ENCODE peak calls at places on chromosomes 16 and 17, in eight cellular contexts. H is activated CD4-positive, CD25-positive, alpha-beta regulatory T cell; I is activated CD4-positive, alpha-beta T cell treated with anti-CD3 and anti-CD28 coated beads, Interleukin-2, amount 50 U/mL, for 48 hours; K is bronchial epithelial cell; P is cardiac fibroblast; L is RCC 7860; M is lung; N is Peyer's patch. R is an unnamed sample.

GRCh38 chr16:85376292-85377095 is 236.6 kb upstream of the GSE1 start:
- DNase-seq in H (no peak), I (no peak), K (no peak), P (no peak), L (no peak), M (no peak), N (no peak), R (no peak)

GRCh38 chr16:10895053-10895946 is 18.3 kb downstream of the CIITA start:
- DNase-seq in H (no peak), I (peak), K (no peak), P (peak), L (no peak), M (no peak), N (peak), R (no peak)

GRCh38 chr17:54013117-54013516 is 190.4 kb downstream of the KIF2B start:
- DNase-seq in H (no peak), I (no peak), K (no peak), P (no peak), L (no peak), M (no peak), N (no peak), R (no peak)

GRCh38 chr16:22189473-22190168 is 16.5 kb upstream of the EEF2K start:
- DNase-seq in H (peak), I (peak), K (peak), P (peak), L (peak), M (no peak), N (peak), R (no peak)

GRCh38 chr16:242281-242680 is 7.7 kb downstream of the FAM234A start:
- DNase-seq in H (no peak), I (no peak), K (no peak), P (no peak), L (no peak), M (no peak), N (no peak), R (no peak)

GRCh38 chr17:8965394-8966168 is at the start of gene PIK3R5:
- DNase-seq in H (peak), I (peak), K (no peak), P (no peak), L (no peak), M (peak), N (peak), R (peak)

GRCh38 chr16:88633684-88634140 is 4.7 kb upstream of the IL17C start:
- DNase-seq in H (no peak), I (peak), K (peak), P (peak), L (peak), M (no peak), N (peak), R (peak)

GRCh38 chr17:15971882-15972281 is 27.0 kb downstream of the ADORA2B start:
- DNase-seq in H (no peak), I (no peak), K (no peak), P (no peak), L (no peak), M (no peak), N (no peak), R (no peak)

GRCh38 chr17:46943511-46944393 is 20.8 kb downstream of the GOSR2 start:
- DNase-seq in H (no peak), I (peak), K (no peak), P (peak), L (peak), M (no peak), N (no peak), R (no peak)

GRCh38 chr17:61700252-61700651 is 109.2 kb upstream of the NACA2 start:
- DNase-seq in H (no peak), I (no peak), K (no peak), P (peak), L (no peak), M (no peak), N (no peak), R (no peak)

GRCh38 chr17:60947100-60947499 is 269.4 kb downstream of the BCAS3 start:
- DNase-seq in H (no peak), I (no peak), K (no peak), P (peak), L (no peak), M (no peak), N (no peak), R (no peak)

GRCh38 chr16:11797957-11798299 is 870 bp upstream of the ZC3H7A start:
- DNase-seq in H (no peak), I (no peak), K (no peak), P (peak), L (no peak), M (no peak), N (no peak), R (no peak)

GRCh38 chr16:83403751-83404150 is 404.0 kb upstream of the HSBP1 start:
- DNase-seq in H (no peak), I (no peak), K (peak), P (peak), L (peak), M (no peak), N (no peak), R (no peak)

GRCh38 chr16:58418026-58418425 is 25.8 kb downstream of the GINS3 start:
- DNase-seq in H (no peak), I (no peak), K (no peak), P (no peak), L (no peak), M (no peak), N (no peak), R (no peak)

GRCh38 chr17:60327122-60327869 is 64.6 kb downstream of the USP32 start:
- DNase-seq in H (no peak), I (no peak), K (no peak), P (no peak), L (no peak), M (no peak), N (no peak), R (no peak)

GRCh38 chr16:54126907-54127306 is 159.7 kb downstream of the IRX3 start:
- DNase-seq in H (no peak), I (no peak), K (no peak), P (no peak), L (no peak), M (no peak), N (no peak), R (no peak)

GRCh38 chr17:33024688-33025486 is 33.2 kb downstream of the SPACA3 start:
- DNase-seq in H (no peak), I (no peak), K (no peak), P (no peak), L (no peak), M (no peak), N (no peak), R (no peak)

GRCh38 chr17:28576758-28577465 is at the start of gene ALDOC:
- DNase-seq in H (peak), I (peak), K (peak), P (peak), L (peak), M (peak), N (peak), R (peak)

GRCh38 chr16:1601031-1601430 is 10.8 kb downstream of the IFT140 start:
- DNase-seq in H (no peak), I (no peak), K (no peak), P (no peak), L (no peak), M (no peak), N (no peak), R (no peak)

GRCh38 chr17:1490643-1491405 is 1.7 kb downstream of the MYO1C start:
- DNase-seq in H (peak), I (peak), K (peak), P (peak), L (no peak), M (peak), N (peak), R (peak)

GRCh38 chr17:3571043-3571900 is 13.7 kb upstream of the TRPV3 start:
- DNase-seq in H (no peak), I (no peak), K (no peak), P (no peak), L (no peak), M (no peak), N (no peak), R (no peak)

GRCh38 chr17:57572062-57572461 is 173.0 kb downstream of the CCDC182 start:
- DNase-seq in H (no peak), I (no peak), K (no peak), P (no peak), L (no peak), M (no peak), N (no peak), R (no peak)

GRCh38 chr17:76820039-76820438 is 48.2 kb upstream of the MGAT5B start:
- DNase-seq in H (no peak), I (no peak), K (no peak), P (no peak), L (no peak), M (no peak), N (no peak), R (no peak)

GRCh38 chr16:50925758-50926357 is 184.0 kb downstream of the CYLD start:
- DNase-seq in H (no peak), I (no peak), K (peak), P (peak), L (no peak), M (no peak), N (no peak), R (no peak)

R was measured in GM19239.